ENCODE peak calls at places on chromosomes 4 and X, in eight cellular contexts. N is aorta; D is NCI-H1417; C is MCF 10A; E is fibroblast of lung; I is stimulated activated CD8-positive, alpha-beta memory T cell treated with anti-CD3 and anti-CD28 coated beads, Interleukin-15, amount 100 ng/mL, for 1 hour; U is sciatic nerve; B is Kasumi-1. R is an unnamed sample.

GRCh38 chrX:17737707-17738001 is 361 bp downstream of the SCML1 start:
- DNase-seq in N (no peak), D (no peak), C (no peak), E (no peak), I (no peak), U (no peak), B (no peak), R (no peak)

GRCh38 chr4:56183344-56183959 is 203.8 kb downstream of the AASDH start:
- DNase-seq in N (no peak), D (peak), C (no peak), E (no peak), I (no peak), U (no peak), B (no peak), R (no peak)

GRCh38 chr4:87911252-87911774 is 64.2 kb upstream of the SPP1 start:
- DNase-seq in N (no peak), D (peak), C (no peak), E (no peak), I (no peak), U (no peak), B (no peak), R (no peak)

GRCh38 chr4:168900080-168900479 is 110.0 kb downstream of the CBR4 start:
- DNase-seq in N (peak), D (no peak), C (peak), E (no peak), I (no peak), U (peak), B (no peak), R (no peak)

GRCh38 chr4:84171871-84172270 is 327.2 kb downstream of the NKX6-1 start:
- DNase-seq in N (no peak), D (no peak), C (peak), E (no peak), I (no peak), U (no peak), B (no peak), R (no peak)

GRCh38 chr4:118904935-118905334 is 16.3 kb downstream of the SYNPO2 start:
- DNase-seq in N (no peak), D (peak), C (no peak), E (peak), I (no peak), U (no peak), B (peak), R (no peak)

GRCh38 chr4:39466747-39467146 is 7.9 kb downstream of the LIAS start:
- DNase-seq in N (no peak), D (no peak), C (no peak), E (peak), I (no peak), U (no peak), B (no peak), R (no peak)

GRCh38 chrX:28609003-28609402 is 21.8 kb downstream of the IL1RAPL1 start:
- DNase-seq in N (no peak), D (no peak), C (no peak), E (no peak), I (no peak), U (no peak), B (no peak), R (no peak)

GRCh38 chr4:41963105-41963504 is 18.5 kb upstream of the DCAF4L1 start:
- DNase-seq in N (no peak), D (peak), C (peak), E (peak), I (no peak), U (no peak), B (peak), R (no peak)

GRCh38 chr4:5050520-5050955 is 742 bp upstream of the STK32B start:
- DNase-seq in N (peak), D (peak), C (peak), E (peak), I (no peak), U (peak), B (peak), R (no peak)

GRCh38 chr4:16659694-16660093 is 238.8 kb downstream of the LDB2 start:
- DNase-seq in N (no peak), D (no peak), C (no peak), E (no peak), I (no peak), U (no peak), B (no peak), R (no peak)

GRCh38 chr4:176359590-176359989 is 39.8 kb downstream of the SPCS3 start:
- DNase-seq in N (no peak), D (no peak), C (no peak), E (peak), I (no peak), U (no peak), B (no peak), R (no peak)

GRCh38 chrX:148504412-148504950 is 4.1 kb downstream of the AFF2 start:
- DNase-seq in N (no peak), D (no peak), C (no peak), E (no peak), I (no peak), U (no peak), B (no peak), R (no peak)

GRCh38 chrX:14837155-14837554 is 35.7 kb downstream of the FANCB start:
- DNase-seq in N (no peak), D (no peak), C (no peak), E (no peak), I (no peak), U (no peak), B (no peak), R (no peak)

GRCh38 chrX:138847930-138848329 is 136.4 kb upstream of the FGF13 start:
- DNase-seq in N (no peak), D (peak), C (peak), E (peak), I (no peak), U (no peak), B (no peak), R (no peak)

GRCh38 chr4:89221175-89221867 is 86.3 kb downstream of the GPRIN3 start:
- DNase-seq in N (no peak), D (no peak), C (no peak), E (no peak), I (no peak), U (no peak), B (no peak), R (no peak)

GRCh38 chrX:114959729-114960128 is 57.7 kb downstream of the IL13RA2 start:
- DNase-seq in N (no peak), D (peak), C (peak), E (peak), I (no peak), U (no peak), B (peak), R (no peak)

GRCh38 chrX:78652971-78653822 is 5.9 kb downstream of the RTL3 start:
- DNase-seq in N (no peak), D (no peak), C (peak), E (peak), I (no peak), U (no peak), B (peak), R (no peak)